ENCODE peak calls at places on chromosomes 1 and 21, in four cellular contexts. One of them, this sample, is unnamed.

GRCh38 chr1:90726716-90727480 is 9.8 kb upstream of the BARHL2 start:
- DNase-seq in H7: peak
- DNase-seq in mesendoderm: peak
- DNase-seq in iris pigment epithelial cell: no peak
- DNase-seq in this sample: no peak

GRCh38 chr1:175857756-175858155 is 114.4 kb upstream of the TNR start:
- DNase-seq in H7: peak
- DNase-seq in mesendoderm: no peak
- DNase-seq in iris pigment epithelial cell: no peak
- DNase-seq in this sample: no peak

GRCh38 chr1:208433086-208433485 is 188.9 kb upstream of the PLXNA2 start:
- DNase-seq in H7: no peak
- DNase-seq in mesendoderm: peak
- DNase-seq in iris pigment epithelial cell: no peak
- DNase-seq in this sample: no peak

GRCh38 chr21:33976980-33977720 is 61.5 kb upstream of the ATP5PO start:
- DNase-seq in H7: no peak
- DNase-seq in mesendoderm: no peak
- DNase-seq in iris pigment epithelial cell: peak
- DNase-seq in this sample: no peak

GRCh38 chr1:19113362-19114092 is 96.5 kb downstream of the UBR4 start:
- DNase-seq in H7: peak
- DNase-seq in mesendoderm: peak
- DNase-seq in iris pigment epithelial cell: peak
- DNase-seq in this sample: peak

GRCh38 chr21:38958940-38959685 is 153.4 kb downstream of the ETS2 start:
- DNase-seq in H7: no peak
- DNase-seq in mesendoderm: no peak
- DNase-seq in iris pigment epithelial cell: peak
- DNase-seq in this sample: no peak

GRCh38 chr1:27372808-27373690 is 1.6 kb downstream of the FCN3 start:
- DNase-seq in H7: peak
- DNase-seq in mesendoderm: peak
- DNase-seq in iris pigment epithelial cell: no peak
- DNase-seq in this sample: peak

GRCh38 chr21:43189936-43190335 is 21.1 kb downstream of the CRYAA start:
- DNase-seq in H7: peak
- DNase-seq in mesendoderm: no peak
- DNase-seq in iris pigment epithelial cell: no peak
- DNase-seq in this sample: no peak

GRCh38 chr21:35649186-35649585 is 411.1 kb downstream of the SETD4 start:
- DNase-seq in H7: no peak
- DNase-seq in mesendoderm: peak
- DNase-seq in iris pigment epithelial cell: peak
- DNase-seq in this sample: no peak

GRCh38 chr21:32463367-32463766 is 50.9 kb downstream of the EVA1C start:
- DNase-seq in H7: no peak
- DNase-seq in mesendoderm: no peak
- DNase-seq in iris pigment epithelial cell: peak
- DNase-seq in this sample: no peak

GRCh38 chr1:63359561-63359960 is 7.9 kb upstream of the ALG6 start:
- DNase-seq in H7: no peak
- DNase-seq in mesendoderm: no peak
- DNase-seq in iris pigment epithelial cell: no peak
- DNase-seq in this sample: no peak

GRCh38 chr21:36163780-36164426 is 7.3 kb downstream of the DOP1B start:
- DNase-seq in H7: no peak
- DNase-seq in mesendoderm: no peak
- DNase-seq in iris pigment epithelial cell: no peak
- DNase-seq in this sample: no peak

GRCh38 chr1:87718241-87718950 is 389.7 kb downstream of the LMO4 start:
- DNase-seq in H7: no peak
- DNase-seq in mesendoderm: no peak
- DNase-seq in iris pigment epithelial cell: no peak
- DNase-seq in this sample: no peak

GRCh38 chr21:43864313-43864805 is 664 bp upstream of the AGPAT3 start:
- DNase-seq in H7: peak
- DNase-seq in mesendoderm: peak
- DNase-seq in iris pigment epithelial cell: no peak
- DNase-seq in this sample: peak

This sample was measured in iPS-NIHi11.